ENCODE peak calls at places on chromosomes 13 and 19, in nine cellular contexts. U, Q, B, O, M, V, E, D and J are unnamed samples.

GRCh38 chr13:50116430-50116973 is 101.3 kb downstream of the KCNRG start:
- DNase-seq in V (no peak), B (no peak), Q (no peak), E (no peak), O (no peak), M (peak), D (peak), U (no peak), J (no peak)

GRCh38 chr13:29472317-29472961 is 123.0 kb downstream of the SLC7A1 start:
- DNase-seq in Q (no peak), D (peak), O (no peak), E (no peak), M (peak), U (no peak), B (no peak), V (peak), J (peak)

GRCh38 chr13:58081301-58081820 is 449.8 kb downstream of the PCDH17 start:
- DNase-seq in D (no peak), E (no peak), Q (no peak), V (no peak), B (no peak), U (no peak), O (no peak), M (no peak), J (no peak)

GRCh38 chr13:40609972-40610726 is 56.3 kb downstream of the FOXO1 start:
- DNase-seq in M (no peak), V (no peak), B (no peak), E (no peak), O (no peak), D (no peak), U (no peak), Q (no peak), J (no peak)

GRCh38 chr19:23378948-23379347 is 16.3 kb downstream of the ZNF91 start:
- DNase-seq in O (no peak), Q (no peak), U (no peak), V (no peak), B (no peak), D (no peak), M (no peak), E (no peak), J (no peak)

GRCh38 chr19:16160943-16161560 is 12.3 kb downstream of the CIB3 start:
- DNase-seq in O (no peak), D (peak), E (no peak), M (peak), U (peak), V (peak), B (no peak), Q (no peak), J (no peak)

GRCh38 chr19:32748948-32749347 is 29.4 kb downstream of the TDRD12 start:
- DNase-seq in M (no peak), E (no peak), V (no peak), Q (no peak), O (no peak), D (no peak), U (no peak), B (no peak), J (no peak)

GRCh38 chr19:18951721-18952281 is 10.8 kb upstream of the HOMER3 start:
- DNase-seq in U (no peak), B (no peak), V (peak), O (no peak), M (peak), Q (no peak), E (no peak), D (peak), J (no peak)

GRCh38 chr19:676343-677105 is at the start of gene FSTL3:
- DNase-seq in V (peak), E (no peak), Q (no peak), B (no peak), M (peak), O (no peak), D (no peak), U (no peak), J (no peak)